ENCODE peak calls at places on chromosome 6, in five cellular contexts. V is stimulated activated CD8-positive, alpha-beta memory T cell treated with anti-CD3 and anti-CD28 coated beads, Interleukin-15, amount 100 ng/mL, for 24 hours; Q is amniotic stem cell; S is IMR-90; L is B cell. Y is an unnamed sample.

GRCh38 chr6:110097443-110097842 is 82.0 kb downstream of the WASF1 start:
- DNase-seq in V (no peak), Q (no peak), S (no peak), L (no peak), Y (no peak)

GRCh38 chr6:170371588-170371987 is 65.0 kb downstream of the FAM120B start:
- DNase-seq in V (no peak), Q (no peak), S (peak), L (no peak), Y (no peak)

GRCh38 chr6:145539831-145540230 is 195.5 kb downstream of the EPM2A start:
- DNase-seq in V (no peak), Q (no peak), S (peak), L (no peak), Y (no peak)

GRCh38 chr6:44029489-44030185 is 97.6 kb downstream of the MRPL14 start:
- DNase-seq in V (no peak), Q (no peak), S (peak), L (no peak), Y (no peak)

GRCh38 chr6:71491844-71492243 is 203.2 kb downstream of the OGFRL1 start:
- DNase-seq in V (no peak), Q (no peak), S (no peak), L (no peak), Y (no peak)

GRCh38 chr6:83199865-83200230 is 6.7 kb downstream of the RWDD2A start:
- DNase-seq in V (no peak), Q (peak), S (peak), L (no peak), Y (no peak)

GRCh38 chr6:42313941-42314570 is 96.4 kb upstream of the MRPS10 start:
- DNase-seq in V (no peak), Q (no peak), S (peak), L (no peak), Y (no peak)

GRCh38 chr6:74551896-74552295 is 654.0 kb downstream of the COL12A1 start:
- DNase-seq in V (no peak), Q (no peak), S (peak), L (no peak), Y (no peak)

GRCh38 chr6:5580736-5581568 is 319.6 kb downstream of the FARS2 start:
- DNase-seq in V (no peak), Q (no peak), S (no peak), L (peak), Y (no peak)

GRCh38 chr6:7730852-7731251 is 5.0 kb downstream of the BMP6 start:
- DNase-seq in V (no peak), Q (peak), S (peak), L (no peak), Y (no peak)